ENCODE peak calls at places on chromosomes 7 and 10, in seven cellular contexts. P is AG09319; S is stimulated activated naive CD8-positive, alpha-beta T cell treated with anti-CD3 and anti-CD28 coated beads, Interleukin-15, amount 100 ng/mL, for 72 hours; B is fibroblast of lung; W is frontal cortex; D is NAMALWA; T is endothelial cell. F is an unnamed sample.
A peak's percentile ranks its signal among the peaks of the same experiment; 100 is the strongest.

GRCh38 chr7:55509322-55509721 is 63.0 kb downstream of the VOPP1 start:
- DNase-seq in P (no peak), S (no peak), B (peak; percentile 60), W (no peak), D (no peak), T (no peak), F (no peak)

GRCh38 chr7:4833691-4834600 is 27.9 kb downstream of the PAPOLB start:
- DNase-seq in P (no peak), S (no peak), B (no peak), W (no peak), D (no peak), T (no peak), F (no peak)

GRCh38 chr7:55533050-55533728 is 39.1 kb downstream of the VOPP1 start:
- DNase-seq in P (no peak), S (peak; percentile 78), B (peak; percentile 78), W (no peak), D (peak; percentile 99), T (no peak), F (peak; percentile 68)

GRCh38 chr10:85789125-85789524 is 577.5 kb downstream of the GRID1 start:
- DNase-seq in P (no peak), S (no peak), B (no peak), W (no peak), D (no peak), T (no peak), F (no peak)

GRCh38 chr10:44853148-44853734 is 57.9 kb upstream of the TMEM72 start:
- DNase-seq in P (no peak), S (no peak), B (peak; percentile 43), W (no peak), D (peak; percentile 24), T (no peak), F (no peak)

GRCh38 chr7:129721139-129721538 is 109.6 kb downstream of the NRF1 start:
- DNase-seq in P (no peak), S (no peak), B (no peak), W (no peak), D (peak; percentile 28), T (no peak), F (no peak)

GRCh38 chr10:132713421-132714095 is 72.4 kb downstream of the NKX6-2 start:
- DNase-seq in P (no peak), S (no peak), B (no peak), W (no peak), D (no peak), T (no peak), F (no peak)

GRCh38 chr10:78332013-78332412 is 298.4 kb downstream of the RPS24 start:
- DNase-seq in P (no peak), S (no peak), B (no peak), W (no peak), D (no peak), T (no peak), F (no peak)

GRCh38 chr10:110387983-110388681 is 83.4 kb upstream of the SMNDC1 start:
- DNase-seq in P (no peak), S (peak; percentile 27), B (no peak), W (no peak), D (no peak), T (no peak), F (no peak)

GRCh38 chr7:155844526-155844925 is 32.3 kb upstream of the SHH start:
- DNase-seq in P (no peak), S (no peak), B (no peak), W (no peak), D (no peak), T (no peak), F (no peak)

GRCh38 chr10:48478980-48479811 is 125.7 kb downstream of the ARHGAP22 start:
- DNase-seq in P (no peak), S (no peak), B (no peak), W (no peak), D (no peak), T (no peak), F (no peak)

GRCh38 chr10:129978322-129978721 is 14.2 kb upstream of the EBF3 start:
- DNase-seq in P (no peak), S (no peak), B (no peak), W (no peak), D (no peak), T (no peak), F (no peak)

GRCh38 chr7:97697396-97697795 is 34.5 kb upstream of the TAC1 start:
- DNase-seq in P (no peak), S (no peak), B (no peak), W (no peak), D (no peak), T (no peak), F (no peak)

GRCh38 chr10:89163265-89163995 is 43.7 kb downstream of the CH25H start:
- DNase-seq in P (peak; percentile 49), S (peak; percentile 65), B (no peak), W (no peak), D (peak; percentile 61), T (no peak), F (no peak)

GRCh38 chr7:155280446-155281410 is 16.9 kb upstream of the INSIG1 start:
- DNase-seq in P (no peak), S (no peak), B (no peak), W (no peak), D (no peak), T (no peak), F (no peak)

GRCh38 chr10:124089859-124090258 is 3.5 kb downstream of the CHST15 start:
- DNase-seq in P (no peak), S (no peak), B (no peak), W (no peak), D (no peak), T (no peak), F (no peak)

GRCh38 chr10:124348801-124349200 is 69.9 kb downstream of the OAT start:
- DNase-seq in P (no peak), S (no peak), B (no peak), W (no peak), D (no peak), T (no peak), F (no peak)

GRCh38 chr10:121596668-121597503 is 1.4 kb downstream of the FGFR2 start:
- DNase-seq in P (no peak), S (no peak), B (peak; percentile 35), W (peak; percentile 49), D (no peak), T (peak; percentile 51), F (no peak)

GRCh38 chr10:13712799-13713581 is 126.2 kb downstream of the PRPF18 start:
- DNase-seq in P (peak; percentile 86), S (peak; percentile 45), B (peak; percentile 99), W (no peak), D (peak; percentile 47), T (no peak), F (peak; percentile 70)

GRCh38 chr7:71157757-71158156 is 25.8 kb downstream of the GALNT17 start:
- DNase-seq in P (no peak), S (no peak), B (no peak), W (no peak), D (no peak), T (no peak), F (no peak)

GRCh38 chr7:91912500-91912899 is 28.2 kb upstream of the AKAP9 start:
- DNase-seq in P (no peak), S (no peak), B (peak; percentile 80), W (no peak), D (no peak), T (no peak), F (no peak)

GRCh38 chr7:155580367-155580766 is 34.0 kb upstream of the CNPY1 start:
- DNase-seq in P (no peak), S (peak; percentile 51), B (no peak), W (no peak), D (no peak), T (no peak), F (no peak)

GRCh38 chr7:46530081-46530480 is 609.0 kb upstream of the IGFBP3 start:
- DNase-seq in P (no peak), S (no peak), B (no peak), W (no peak), D (no peak), T (no peak), F (no peak)

GRCh38 chr10:62270020-62270419 is 1.4 kb upstream of the RTKN2 start:
- DNase-seq in P (no peak), S (no peak), B (peak; percentile 30), W (no peak), D (no peak), T (no peak), F (no peak)

GRCh38 chr10:133324198-133324792 is 12.4 kb downstream of the CALY start:
- DNase-seq in P (no peak), S (peak; percentile 40), B (peak; percentile 58), W (no peak), D (peak; percentile 73), T (no peak), F (peak; percentile 84)

GRCh38 chr10:33861833-33862232 is 527.4 kb upstream of the NRP1 start:
- DNase-seq in P (no peak), S (no peak), B (no peak), W (no peak), D (no peak), T (no peak), F (no peak)

GRCh38 chr7:132424277-132424676 is 152.0 kb downstream of the PLXNA4 start:
- DNase-seq in P (no peak), S (no peak), B (no peak), W (no peak), D (no peak), T (no peak), F (no peak)

GRCh38 chr10:62196528-62196927 is 72.1 kb downstream of the RTKN2 start:
- DNase-seq in P (no peak), S (no peak), B (no peak), W (no peak), D (no peak), T (no peak), F (no peak)